ENCODE peak calls at places on chromosome 2, in nine cellular contexts. B is mesendoderm; E is NCI-H748 treated with DMSO at 0.1 percent for 48 hours; T is activated T-cell treated with anti-CD3 and anti-CD28 coated beads, Interleukin-2, amount 50 U/mL, for 72 hours; O is prostate gland; Y is heart left ventricle; J is cardiac muscle cell; I is cardiac fibroblast; U is HFFc6. R is an unnamed sample.

GRCh38 chr2:17979707-17980106 is 101.2 kb downstream of the KCNS3 start:
- DNase-seq in B (no peak), I (peak; percentile 48), O (no peak), Y (no peak), U (peak; percentile 85), E (no peak), J (no peak), T (no peak), R (no peak)

GRCh38 chr2:128449226-128450061 is 130.8 kb upstream of the HS6ST1 start:
- DNase-seq in E (no peak), J (no peak), B (peak; percentile 26), T (no peak), Y (peak; percentile 10), O (no peak), U (no peak), I (no peak), R (no peak)

GRCh38 chr2:240142256-240142775 is 1.9 kb upstream of the OTOS start:
- DNase-seq in O (no peak), E (no peak), I (no peak), Y (no peak), B (no peak), J (no peak), U (no peak), T (no peak), R (no peak)

GRCh38 chr2:118047273-118047898 is 33.5 kb upstream of the CCDC93 start:
- DNase-seq in Y (no peak), I (peak; percentile 42), E (no peak), B (no peak), U (peak; percentile 13), T (no peak), J (peak; percentile 70), O (no peak), R (peak; percentile 29)

GRCh38 chr2:98134138-98134537 is 47.2 kb downstream of the VWA3B start:
- DNase-seq in U (no peak), Y (peak; percentile 48), I (peak; percentile 34), T (peak; percentile 74), B (peak; percentile 70), O (no peak), J (peak; percentile 10), E (no peak), R (peak; percentile 21)

GRCh38 chr2:27370816-27371620 is 602 bp downstream of the SNX17 start:
- DNase-seq in B (peak; percentile 56), I (peak; percentile 70), T (peak; percentile 38), Y (peak; percentile 46), O (peak; percentile 27), U (peak; percentile 34), J (peak; percentile 81), E (no peak), R (peak; percentile 71)

GRCh38 chr2:71455741-71456569 is 2.6 kb downstream of the DYSF start:
- DNase-seq in U (no peak), I (peak; percentile 50), Y (peak; percentile 69), J (peak; percentile 25), B (peak; percentile 83), O (no peak), E (no peak), T (no peak), R (no peak)

GRCh38 chr2:116718451-116718850 is 1096.0 kb upstream of the DDX18 start:
- DNase-seq in J (no peak), U (no peak), Y (no peak), I (no peak), O (no peak), B (no peak), E (no peak), T (no peak), R (peak; percentile 67)

GRCh38 chr2:235505210-235505741 is 11.4 kb downstream of the AGAP1 start:
- DNase-seq in O (no peak), Y (no peak), I (no peak), T (no peak), U (no peak), J (peak; percentile 16), B (no peak), E (no peak), R (no peak)

R was measured in epithelial cell of esophagus.